ENCODE peak calls at places on chromosomes 12 and 14, in six cellular contexts. L is suprapubic skin, I is PC-9, J is mucosa of descending colon, R is lower lobe of right lung, A is fibroblast of lung. Z is an unnamed sample. For H3K4me1, the result is how much of the 10 kb centered on the place peaks cover.

GRCh38 chr14:77122555-77123125 is 19.0 kb downstream of the ZDHHC22 start:
- DNase-seq in L (no peak), I (no peak), J (no peak), R (no peak), A (no peak), Z (no peak)

GRCh38 chr12:26031814-26032213 is 73.3 kb downstream of the RASSF8 start:
- DNase-seq in L (no peak), I (no peak), J (no peak), R (no peak), A (no peak), Z (no peak)

GRCh38 chr12:69732088-69732487 is 6.6 kb upstream of the RAB3IP start:
- DNase-seq in L (no peak), I (peak), J (no peak), R (no peak), A (peak), Z (no peak)

GRCh38 chr12:26126340-26127284 is 1.8 kb upstream of the BHLHE41 start:
- DNase-seq in L (peak), I (peak), J (peak), R (peak), A (peak), Z (peak)

GRCh38 chr14:49381778-49382177 is 204.4 kb downstream of the RPS29 start:
- DNase-seq in L (no peak), I (no peak), J (no peak), R (no peak), A (no peak), Z (no peak)

GRCh38 chr12:9273276-9273675 is 65.1 kb upstream of the PZP start:
- DNase-seq in L (no peak), I (no peak), J (no peak), R (no peak), A (peak), Z (no peak)

GRCh38 chr14:50658203-50658602 is 9.9 kb downstream of the SAV1 start:
- DNase-seq in L (no peak), I (no peak), J (no peak), R (no peak), A (peak), Z (no peak)

GRCh38 chr12:118220697-118221096 is 84.8 kb downstream of the PEBP1 start:
- DNase-seq in L (no peak), I (no peak), J (no peak), R (no peak), A (peak), Z (no peak)

GRCh38 chr12:124478416-124478815 is 89.0 kb downstream of the NCOR2 start:
- DNase-seq in L (no peak), I (no peak), J (no peak), R (no peak), A (no peak), Z (no peak)

GRCh38 chr12:101127521-101128219 is 82.4 kb downstream of the SLC5A8 start:
- DNase-seq in L (no peak), I (no peak), J (no peak), R (no peak), A (peak), Z (no peak)

GRCh38 chr12:116773276-116773731 is 35.2 kb downstream of the RNFT2 start:
- DNase-seq in L (no peak), I (no peak), J (no peak), R (no peak), A (no peak), Z (peak)

GRCh38 chr12:80382254-80382653 is 61.8 kb upstream of the PTPRQ start:
- DNase-seq in L (no peak), I (no peak), J (no peak), R (no peak), A (no peak), Z (no peak)

GRCh38 chr14:63960926-63961567 is 108.2 kb downstream of the SYNE2 start:
- DNase-seq in L (no peak), I (no peak), J (no peak), R (no peak), A (peak), Z (no peak)

GRCh38 chr14:97441740-97442362 is 644.7 kb downstream of the VRK1 start:
- DNase-seq in L (no peak), I (no peak), J (no peak), R (no peak), A (no peak), Z (no peak)

GRCh38 chr12:111443086-111443485 is 37.4 kb downstream of the SH2B3 start:
- DNase-seq in L (peak), I (no peak), J (peak), R (no peak), A (no peak), Z (no peak)

GRCh38 chr14:84152452-84152851 is 1377.5 kb upstream of the FLRT2 start:
- DNase-seq in L (no peak), I (no peak), J (no peak), R (no peak), A (no peak), Z (no peak)

GRCh38 chr12:89383235-89384049 is 31.1 kb upstream of the DUSP6 start:
- DNase-seq in L (no peak), I (no peak), J (no peak), R (no peak), A (no peak), Z (peak)

GRCh38 chr12:96034631-96035282 is 630 bp downstream of the LTA4H start:
- DNase-seq in L (no peak), I (peak), J (peak), R (peak), A (peak), Z (peak)

GRCh38 chr14:59214702-59215302 is 26.3 kb downstream of the DAAM1 start:
- DNase-seq in L (no peak), I (no peak), J (no peak), R (no peak), A (no peak), Z (no peak)

GRCh38 chr12:91432755-91433154 is 250.1 kb upstream of the DCN start:
- DNase-seq in L (no peak), I (no peak), J (no peak), R (no peak), A (no peak), Z (no peak)

GRCh38 chr12:41250748-41251147 is 62.6 kb downstream of the PDZRN4 start:
- DNase-seq in L (no peak), I (no peak), J (no peak), R (no peak), A (peak), Z (no peak)

GRCh38 chr14:31926123-31926522 is 151.0 kb upstream of the ARHGAP5 start:
- DNase-seq in L (no peak), I (no peak), J (no peak), R (no peak), A (peak), Z (no peak)

GRCh38 chr14:105484069-105484996 is 2.4 kb upstream of the CRIP1 start:
- DNase-seq in L (no peak), I (peak), J (no peak), R (peak), A (peak), Z (no peak)

GRCh38 chr14:89254201-89254919 is 162.7 kb downstream of the FOXN3 start:
- DNase-seq in L (no peak), I (no peak), J (no peak), R (no peak), A (no peak), Z (no peak)

GRCh38 chr12:32107376-32108267 is 975 bp downstream of the BICD1 start:
- DNase-seq in L (no peak), I (peak), J (no peak), R (no peak), A (peak), Z (no peak)

GRCh38 chr14:80100681-80101080 is 110.6 kb downstream of the DIO2 start:
- DNase-seq in L (no peak), I (no peak), J (no peak), R (no peak), A (no peak), Z (no peak)

GRCh38 chr14:70567791-70568190 is 32.7 kb downstream of the MED6 start:
- DNase-seq in L (no peak), I (peak), J (no peak), R (no peak), A (peak), Z (peak)

GRCh38 chr12:99549651-99550050 is 97.9 kb upstream of the GARIN6 start:
- DNase-seq in L (no peak), I (no peak), J (no peak), R (no peak), A (no peak), Z (no peak)

GRCh38 chr14:39025810-39026627 is 77.0 kb downstream of the SEC23A start:
- DNase-seq in L (no peak), I (no peak), J (no peak), R (no peak), A (no peak), Z (peak)

GRCh38 chr14:61388173-61388975 is 67.0 kb downstream of the PRKCH start:
- DNase-seq in L (no peak), I (peak), J (no peak), R (no peak), A (peak), Z (peak)

GRCh38 chr12:5173511-5174011 is 129.9 kb downstream of the KCNA5 start:
- DNase-seq in L (no peak), I (no peak), J (no peak), R (no peak), A (peak), Z (no peak)

GRCh38 chr14:91249841-91250616 is 5.5 kb upstream of the GPR68 start:
- DNase-seq in L (no peak), I (no peak), J (peak), R (peak), A (peak), Z (no peak)

GRCh38 chr12:54034784-54035310 is 2.0 kb downstream of the HOXC5 start:
- DNase-seq in L (peak), I (no peak), J (no peak), R (no peak), A (no peak), Z (no peak)

DNA sequence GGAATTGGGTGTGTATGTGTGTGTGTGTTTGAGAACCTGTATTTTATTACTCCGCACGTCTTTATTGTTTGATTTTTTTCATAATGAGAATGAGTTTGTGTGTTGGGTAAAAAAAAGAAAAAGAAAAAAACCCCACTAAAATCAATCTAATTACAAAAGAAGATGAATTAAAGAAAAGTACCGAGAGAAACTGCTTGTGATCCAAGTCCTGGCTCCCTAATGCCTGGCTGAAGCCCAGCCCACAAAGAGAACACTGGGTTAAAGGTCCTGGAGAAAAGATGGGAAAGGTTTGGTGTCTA is 571 bp upstream of the BCL2L2 start:
- DNase-seq in L (no peak), I (no peak), J (no peak), R (no peak), A (no peak), Z (no peak)
- H3K4me1 ChIP-seq in L (under half), I (under half), J (under half), R (under half), A (under half), Z (under half)

GRCh38 chr14:106511411-106512198 is 985.2 kb downstream of the TMEM121 start:
- DNase-seq in L (no peak), I (no peak), J (no peak), R (no peak), A (no peak), Z (no peak)

GRCh38 chr14:106509176-106509575 is 982.8 kb downstream of the TMEM121 start:
- DNase-seq in L (no peak), I (no peak), J (no peak), R (no peak), A (no peak), Z (no peak)

GRCh38 chr14:106507354-106507753 is 981.0 kb downstream of the TMEM121 start:
- DNase-seq in L (no peak), I (no peak), J (no peak), R (no peak), A (no peak), Z (no peak)

GRCh38 chr14:106508216-106508615 is 981.8 kb downstream of the TMEM121 start:
- DNase-seq in L (no peak), I (no peak), J (no peak), R (no peak), A (no peak), Z (no peak)

GRCh38 chr14:106509795-106510194 is 983.4 kb downstream of the TMEM121 start:
- DNase-seq in L (no peak), I (no peak), J (no peak), R (no peak), A (no peak), Z (no peak)
- H3K4me1 ChIP-seq in L (under half), I (under half), J (under half), R (under half), A (under half), Z (under half)

DNA sequence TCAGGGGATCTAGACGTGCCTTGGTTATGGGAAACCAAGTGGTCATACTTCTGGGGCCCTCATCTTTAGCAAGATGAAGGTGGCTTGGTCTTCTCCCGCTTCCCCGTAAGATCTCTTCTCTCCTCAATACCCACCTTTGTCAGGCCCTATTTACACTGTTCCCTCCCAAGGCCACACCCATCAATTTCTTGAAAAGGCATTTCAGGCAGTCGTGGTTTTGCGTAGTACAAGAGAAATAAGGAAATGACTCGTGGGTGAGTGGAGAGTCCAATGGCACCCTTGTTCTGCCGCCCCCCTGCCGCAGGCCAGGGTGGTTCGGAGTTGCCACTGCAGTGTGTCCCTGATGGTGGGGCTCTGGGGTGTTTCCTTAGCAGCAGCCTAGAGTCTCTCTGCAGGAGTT is 9.9 kb upstream of the GPRC5A start:
- DNase-seq in L (no peak), I (peak), J (no peak), R (no peak), A (peak), Z (peak)
- H3K4me1 ChIP-seq in L (under half), I (half or more), J (under half), R (under half), A (under half), Z (half or more)

GRCh38 chr14:35362911-35363374 is 41.6 kb downstream of the NFKBIA start:
- DNase-seq in L (no peak), I (no peak), J (no peak), R (peak), A (peak), Z (no peak)
- H3K4me1 ChIP-seq in L (under half), I (under half), J (under half), R (under half), A (under half), Z (under half)

DNA sequence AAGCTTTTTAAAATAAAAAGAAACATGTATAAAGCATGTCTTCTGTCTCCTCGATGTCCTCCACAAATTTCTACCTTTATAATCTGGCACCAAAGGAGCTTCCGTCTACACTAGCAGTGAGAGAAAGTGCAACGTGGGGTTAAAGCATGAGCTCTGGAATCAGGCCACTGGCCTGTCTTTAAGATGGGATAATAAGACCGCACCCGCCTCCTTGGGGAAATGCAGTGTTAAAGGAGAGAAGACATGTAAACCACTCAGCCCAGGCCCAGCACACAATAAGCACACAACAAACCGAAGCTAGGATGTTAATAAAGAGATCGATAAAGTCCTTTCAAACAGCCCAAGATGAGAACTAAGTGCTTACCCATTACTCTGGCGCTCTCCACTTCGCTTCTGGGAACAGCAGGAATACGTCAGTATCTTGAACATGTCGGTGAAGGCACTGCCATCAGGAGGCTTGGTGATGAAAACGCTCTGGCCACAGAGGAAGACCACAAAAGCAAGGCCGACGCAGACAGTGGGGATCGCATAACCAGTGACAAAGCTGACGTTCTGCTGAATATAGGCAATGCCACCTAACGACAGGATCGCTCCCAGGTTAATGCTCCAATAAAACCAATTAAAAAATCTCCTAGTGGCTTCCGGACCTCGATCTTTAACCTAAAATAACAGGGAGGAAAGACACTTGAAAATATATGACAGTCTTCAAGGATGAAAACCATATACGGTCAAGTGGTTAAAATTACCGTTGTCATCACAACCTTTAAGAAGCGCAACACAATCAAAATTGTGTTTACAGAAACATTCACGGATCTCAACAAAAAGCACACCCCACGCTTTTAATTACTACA is 9.1 kb downstream of the SLC15A4 start:
- DNase-seq in L (no peak), I (no peak), J (no peak), R (no peak), A (no peak), Z (no peak)
- H3K4me1 ChIP-seq in L (under half), I (under half), J (under half), R (under half), A (under half), Z (under half)

GRCh38 chr12:56629459-56630179 is 507 bp downstream of the BAZ2A start:
- DNase-seq in L (no peak), I (no peak), J (peak), R (peak), A (peak), Z (peak)
- H3K4me1 ChIP-seq in L (half or more), I (under half), J (under half), R (half or more), A (under half), Z (under half)

GRCh38 chr12:76375939-76376338 is 27.7 kb upstream of the BBS10 start:
- DNase-seq in L (no peak), I (no peak), J (no peak), R (no peak), A (no peak), Z (no peak)
- H3K4me1 ChIP-seq in L (under half), I (under half), J (under half), R (under half), A (under half), Z (under half)

DNA sequence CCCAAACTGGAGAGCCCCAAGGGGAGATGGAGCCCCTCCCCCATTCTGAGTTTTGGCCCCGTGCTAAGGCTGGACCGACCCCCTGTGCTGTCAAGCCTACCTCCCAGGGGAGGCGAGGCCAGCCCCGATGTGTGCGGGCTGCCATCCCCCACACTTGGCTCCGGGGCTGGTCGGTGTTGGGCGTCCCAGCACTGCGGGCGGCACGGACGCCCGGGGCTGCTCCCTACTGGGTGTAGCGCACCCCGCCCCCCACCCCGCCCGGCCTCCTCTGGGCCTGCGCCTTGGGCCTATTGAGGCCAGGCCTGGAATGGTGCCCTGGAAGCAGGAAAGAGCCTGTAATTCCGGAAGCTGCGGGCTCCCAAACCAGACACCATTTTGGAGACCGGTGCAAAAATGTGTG is 2.6 kb downstream of the DCAF4 start:
- DNase-seq in L (no peak), I (no peak), J (no peak), R (no peak), A (no peak), Z (no peak)
- H3K4me1 ChIP-seq in L (under half), I (under half), J (under half), R (under half), A (under half), Z (under half)

GRCh38 chr14:34437729-34438080 is 24.3 kb downstream of the SPTSSA start:
- DNase-seq in L (no peak), I (no peak), J (no peak), R (no peak), A (no peak), Z (no peak)

GRCh38 chr14:34438438-34438837 is 23.6 kb downstream of the SPTSSA start:
- DNase-seq in L (no peak), I (no peak), J (no peak), R (no peak), A (no peak), Z (no peak)

GRCh38 chr14:34436960-34437728 is 24.9 kb downstream of the SPTSSA start:
- DNase-seq in L (no peak), I (no peak), J (no peak), R (no peak), A (peak), Z (no peak)

GRCh38 chr14:34436118-34436905 is 25.7 kb downstream of the SPTSSA start:
- DNase-seq in L (no peak), I (no peak), J (no peak), R (no peak), A (peak), Z (no peak)

GRCh38 chr14:34439090-34439489 is 22.9 kb downstream of the SPTSSA start:
- DNase-seq in L (no peak), I (no peak), J (no peak), R (no peak), A (no peak), Z (no peak)
- H3K4me1 ChIP-seq in L (under half), I (under half), J (under half), R (under half), A (under half), Z (under half)

GRCh38 chr14:103124501-103125001 is 1.3 kb downstream of the TNFAIP2 start:
- DNase-seq in L (no peak), I (peak), J (peak), R (no peak), A (no peak), Z (no peak)

GRCh38 chr14:103123634-103124500 is 606 bp downstream of the TNFAIP2 start:
- DNase-seq in L (no peak), I (peak), J (peak), R (peak), A (no peak), Z (no peak)

GRCh38 chr14:103122578-103123127 is 608 bp upstream of the TNFAIP2 start:
- DNase-seq in L (no peak), I (no peak), J (peak), R (no peak), A (peak), Z (no peak)

GRCh38 chr14:103121846-103122577 is 1.2 kb upstream of the TNFAIP2 start:
- DNase-seq in L (peak), I (peak), J (peak), R (peak), A (peak), Z (no peak)

DNA sequence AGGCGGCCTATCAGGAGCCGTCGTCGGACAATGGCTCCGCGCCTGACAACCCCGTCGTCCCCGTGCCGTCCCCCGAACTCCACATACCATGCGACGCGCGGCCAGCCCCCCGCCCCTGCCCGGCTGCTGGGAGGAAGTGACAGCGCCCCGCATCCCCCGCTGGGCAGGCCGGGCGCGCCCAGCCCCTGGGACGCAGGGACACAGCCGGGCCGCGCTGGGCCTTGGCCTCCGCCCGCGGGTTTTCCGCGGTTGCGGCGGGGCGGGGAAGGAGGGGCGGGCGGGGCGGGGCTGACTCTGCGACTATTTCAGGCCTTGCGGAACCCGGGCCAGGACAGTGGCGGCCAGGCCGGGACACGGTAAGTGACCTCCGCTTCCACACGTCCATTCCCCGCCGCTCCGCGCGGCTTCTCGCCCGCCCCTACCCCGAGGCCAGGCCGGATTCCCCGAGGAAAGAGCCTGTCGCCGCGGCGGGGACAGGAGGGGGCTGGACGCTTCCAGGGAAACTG is at the start of gene TNFAIP2:
- DNase-seq in L (no peak), I (peak), J (peak), R (peak), A (no peak), Z (no peak)
- H3K4me1 ChIP-seq in L (half or more), I (half or more), J (under half), R (half or more), A (under half), Z (under half)

Z was measured in Caco-2.